ENCODE peak calls at places on chromosomes 2 and 18, in four cellular contexts. U is neural progenitor cell, G is mesendoderm, M is NT2/D1. R is an unnamed sample.
A peak's percentile ranks its signal among the peaks of the same experiment; 100 is the strongest.

GRCh38 chr18:58091099-58091611 is 47.1 kb downstream of the NEDD4L start:
- DNase-seq in U (no peak), G (no peak), M (no peak), R (no peak)

GRCh38 chr2:136242687-136243277 is 124.8 kb upstream of the CXCR4 start:
- DNase-seq in M (no peak), G (no peak), U (no peak), R (no peak)

GRCh38 chr18:62445386-62445917 is 77.4 kb upstream of the ZCCHC2 start:
- DNase-seq in U (no peak), M (no peak), G (no peak), R (no peak)

GRCh38 chr2:34734662-34735061 is 1135.6 kb upstream of the FAM98A start:
- DNase-seq in M (peak; percentile 54), U (peak; percentile 46), G (peak; percentile 62), R (no peak)

GRCh38 chr2:234537929-234538328 is 41.0 kb upstream of the ARL4C start:
- DNase-seq in M (no peak), U (no peak), G (no peak), R (no peak)

GRCh38 chr2:12052771-12053170 is 306.3 kb downstream of the LPIN1 start:
- DNase-seq in G (no peak), U (no peak), M (no peak), R (no peak)

GRCh38 chr18:67794512-67794911 is 278.0 kb upstream of the DSEL start:
- DNase-seq in M (no peak), U (no peak), G (no peak), R (peak; percentile 21)

GRCh38 chr2:129479892-129480291 is 499.6 kb upstream of the RAB6C start:
- DNase-seq in G (peak; percentile 93), U (peak; percentile 24), M (no peak), R (no peak)

GRCh38 chr2:140506606-140507005 is 1624.2 kb downstream of the LRP1B start:
- DNase-seq in G (peak; percentile 8), M (no peak), U (no peak), R (peak; percentile 65)

GRCh38 chr2:181058378-181059269 is 78.2 kb downstream of the UBE2E3 start:
- DNase-seq in G (peak; percentile 65), U (peak; percentile 45), M (no peak), R (peak; percentile 59)

GRCh38 chr2:199477277-199477834 is 19.6 kb upstream of the SATB2 start:
- DNase-seq in U (no peak), M (no peak), G (no peak), R (no peak)

GRCh38 chr2:19763731-19764130 is 138.1 kb downstream of the TTC32 start:
- DNase-seq in U (no peak), M (no peak), G (no peak), R (no peak)

GRCh38 chr2:230347659-230348305 is 20.8 kb downstream of the SP140L start:
- DNase-seq in M (no peak), U (no peak), G (no peak), R (peak; percentile 12)

GRCh38 chr2:25602333-25602723 is 71.0 kb downstream of the DTNB start:
- DNase-seq in M (no peak), U (no peak), G (no peak), R (no peak)

GRCh38 chr18:3360211-3360610 is 89.8 kb upstream of the TGIF1 start:
- DNase-seq in M (peak; percentile 18), G (peak; percentile 71), U (peak; percentile 95), R (no peak)

GRCh38 chr18:6877288-6877687 is 147.8 kb downstream of the ARHGAP28 start:
- DNase-seq in M (no peak), U (no peak), G (no peak), R (no peak)

GRCh38 chr2:223835701-223836532 is 1.5 kb downstream of the AP1S3 start:
- DNase-seq in G (no peak), U (no peak), M (peak; percentile 11), R (no peak)
- H3K4me3 ChIP-seq in G (no peak overlapping the region), U (no peak overlapping the region), M (no peak overlapping the region), R (no peak overlapping the region)

GRCh38 chr2:217903142-217903858 is 99.5 kb downstream of the TNS1 start:
- DNase-seq in U (no peak), M (no peak), G (no peak), R (no peak)

GRCh38 chr2:217901400-217901799 is 101.4 kb downstream of the TNS1 start:
- DNase-seq in M (no peak), U (no peak), G (no peak), R (no peak)

GRCh38 chr2:217900780-217901360 is 101.9 kb downstream of the TNS1 start:
- DNase-seq in G (no peak), M (no peak), U (no peak), R (no peak)

GRCh38 chr2:217902281-217903141 is 100.3 kb downstream of the TNS1 start:
- DNase-seq in G (peak; percentile 52), U (no peak), M (no peak), R (peak; percentile 23)

GRCh38 chr2:217901826-217902225 is 101.0 kb downstream of the TNS1 start:
- DNase-seq in M (no peak), G (no peak), U (no peak), R (peak; percentile 68)
- H3K9ac ChIP-seq in M (no peak overlapping the region), G (no peak overlapping the region), U (no peak overlapping the region), R (peak overlapping the region; percentile 76)

GRCh38 chr2:226066391-226066790 is 666.9 kb downstream of the NYAP2 start:
- DNase-seq in U (no peak), M (no peak), G (no peak), R (no peak)
- H3K4me3 ChIP-seq in U (no peak overlapping the region), M (no peak overlapping the region), G (no peak overlapping the region), R (no peak overlapping the region)

GRCh38 chr2:240441993-240442411 is 6.5 kb downstream of the GPC1 start:
- DNase-seq in M (no peak), G (no peak), U (no peak), R (no peak)
- H3K9ac ChIP-seq in M (no peak overlapping the region), G (no peak overlapping the region), U (no peak overlapping the region), R (no peak overlapping the region)

GRCh38 chr2:239075918-239076727 is 228.2 kb downstream of the TWIST2 start:
- DNase-seq in M (no peak), G (no peak), U (no peak), R (no peak)
- H3K4me3 ChIP-seq in M (no peak overlapping the region), G (no peak overlapping the region), U (no peak overlapping the region), R (no peak overlapping the region)